ENCODE peak calls at places on chromosomes 2 and 18, in five cellular contexts. K is type B pancreatic cell, G is renal cortical epithelial cell, D is HuH-7, Y is fibroblast of mammary gland. B is an unnamed sample.

GRCh38 chr2:78710632-78711375 is 314.7 kb upstream of the REG3G start:
- DNase-seq in G (no peak), K (no peak), Y (no peak), D (no peak), B (no peak)

GRCh38 chr2:96485751-96486643 is 19.2 kb downstream of the NEURL3 start:
- DNase-seq in K (no peak), D (no peak), G (peak; percentile 96), Y (peak; percentile 88), B (peak; percentile 79)

GRCh38 chr18:48975817-48976649 is 25.3 kb upstream of the SMAD7 start:
- DNase-seq in D (no peak), Y (no peak), G (no peak), K (no peak), B (peak; percentile 100)

GRCh38 chr18:3726241-3726951 is 276.4 kb downstream of the TGIF1 start:
- DNase-seq in G (peak; percentile 33), D (no peak), Y (no peak), K (no peak), B (no peak)

GRCh38 chr2:170509460-170510193 is 205.5 kb upstream of the SP5 start:
- DNase-seq in G (no peak), K (no peak), Y (no peak), D (no peak), B (no peak)

GRCh38 chr2:174438146-174438886 is 42.8 kb downstream of the SCRN3 start:
- DNase-seq in K (no peak), G (no peak), D (no peak), Y (no peak), B (no peak)

GRCh38 chr2:147683380-147683779 is 161.4 kb upstream of the ACVR2A start:
- DNase-seq in D (no peak), G (no peak), Y (no peak), K (no peak), B (no peak)

GRCh38 chr2:62570861-62571698 is 65.1 kb upstream of the TMEM17 start:
- DNase-seq in D (no peak), K (no peak), Y (no peak), G (no peak), B (peak; percentile 4)

GRCh38 chr18:12046046-12046750 is 47.4 kb upstream of the ANKRD62 start:
- DNase-seq in D (no peak), G (no peak), K (peak; percentile 58), Y (no peak), B (no peak)

GRCh38 chr2:2232167-2232566 is 98.9 kb downstream of the MYT1L start:
- DNase-seq in K (no peak), D (no peak), G (no peak), Y (no peak), B (no peak)

B was measured in B cell.